ENCODE peak calls at places on chromosomes 2 and 18, in four cellular contexts. X, A, F and G are unnamed samples.
A peak's percentile ranks its signal among the peaks of the same experiment; 100 is the strongest.

GRCh38 chr2:112147382-112147781 is 9.2 kb downstream of the FBLN7 start:
- DNase-seq in X (no peak), A (no peak), F (no peak), G (peak; percentile 33)

GRCh38 chr2:55511508-55512124 is 7.9 kb upstream of the CFAP36 start:
- DNase-seq in X (peak; percentile 64), A (no peak), F (peak; percentile 46), G (peak; percentile 66)

GRCh38 chr18:58177886-58178470 is 134.0 kb downstream of the NEDD4L start:
- DNase-seq in X (no peak), A (no peak), F (no peak), G (no peak)

GRCh38 chr18:44229693-44230108 is 451.0 kb upstream of the SETBP1 start:
- DNase-seq in X (no peak), A (peak; percentile 11), F (peak; percentile 42), G (peak; percentile 88)

GRCh38 chr2:205510345-205510744 is 172.0 kb upstream of the NRP2 start:
- DNase-seq in X (peak; percentile 16), A (no peak), F (no peak), G (no peak)

GRCh38 chr2:25340340-25340886 is 1.3 kb downstream of the DNMT3A start:
- DNase-seq in X (peak; percentile 31), A (no peak), F (no peak), G (no peak)

GRCh38 chr2:191622374-191623320 is 55.3 kb upstream of the NABP1 start:
- DNase-seq in X (no peak), A (no peak), F (peak; percentile 47), G (no peak)

GRCh38 chr2:233867993-233868532 is at the start of gene MSL3B:
- DNase-seq in X (peak; percentile 81), A (no peak), F (peak; percentile 51), G (peak; percentile 67)

GRCh38 chr2:35410431-35411061 is 945.0 kb upstream of the CRIM1 start:
- DNase-seq in X (peak; percentile 75), A (peak; percentile 4), F (peak; percentile 12), G (peak; percentile 60)

GRCh38 chr18:13379062-13379800 is 160.7 kb downstream of the LDLRAD4 start:
- DNase-seq in X (no peak), A (no peak), F (no peak), G (no peak)

GRCh38 chr2:72968286-72968685 is 51.0 kb downstream of the EMX1 start:
- DNase-seq in X (no peak), A (no peak), F (no peak), G (no peak)

GRCh38 chr18:79001001-79001400 is 21.4 kb downstream of the SALL3 start:
- DNase-seq in X (no peak), A (no peak), F (no peak), G (no peak)

GRCh38 chr2:11738589-11739436 is 7.6 kb upstream of the LPIN1 start:
- DNase-seq in X (peak; percentile 79), A (peak; percentile 72), F (peak; percentile 37), G (peak; percentile 94)

GRCh38 chr2:195498176-195498575 is 158.8 kb upstream of the SLC39A10 start:
- DNase-seq in X (peak; percentile 60), A (no peak), F (peak; percentile 26), G (peak; percentile 54)

GRCh38 chr2:7437122-7437521 is 519.9 kb downstream of the RNF144A start:
- DNase-seq in X (no peak), A (no peak), F (no peak), G (no peak)

GRCh38 chr2:228700638-228701037 is 519.2 kb upstream of the SPHKAP start:
- DNase-seq in X (no peak), A (no peak), F (peak; percentile 57), G (peak; percentile 64)

GRCh38 chr2:71282493-71282892 is 49.1 kb upstream of the ZNF638 start:
- DNase-seq in X (no peak), A (no peak), F (peak; percentile 3), G (peak; percentile 6)

GRCh38 chr2:181189932-181190331 is 209.5 kb downstream of the UBE2E3 start:
- DNase-seq in X (no peak), A (no peak), F (no peak), G (peak; percentile 55)

GRCh38 chr2:111155610-111156009 is 34.9 kb downstream of the BCL2L11 start:
- DNase-seq in X (no peak), A (no peak), F (peak; percentile 85), G (no peak)

GRCh38 chr2:149490296-149490695 is 97.3 kb downstream of the MMADHC start:
- DNase-seq in X (no peak), A (peak; percentile 43), F (no peak), G (no peak)

GRCh38 chr2:148614024-148614331 is 30.6 kb upstream of the EPC2 start:
- DNase-seq in X (peak; percentile 69), A (no peak), F (peak; percentile 21), G (peak; percentile 42)

GRCh38 chr2:9819551-9819950 is 23.7 kb upstream of the TAF1B start:
- DNase-seq in X (no peak), A (no peak), F (no peak), G (no peak)

GRCh38 chr18:6052449-6052913 is 157.2 kb upstream of the TMEM200C start:
- DNase-seq in X (no peak), A (no peak), F (no peak), G (no peak)

GRCh38 chr2:209629622-209630021 is 142.0 kb upstream of the UNC80 start:
- DNase-seq in X (no peak), A (no peak), F (peak; percentile 31), G (peak; percentile 61)

GRCh38 chr2:165573534-165574461 is 104.3 kb downstream of the CSRNP3 start:
- DNase-seq in X (peak; percentile 92), A (no peak), F (peak; percentile 42), G (peak; percentile 36)

GRCh38 chr2:10283106-10284062 is 19.3 kb upstream of the HPCAL1 start:
- DNase-seq in X (peak; percentile 63), A (no peak), F (peak; percentile 85), G (peak; percentile 84)

GRCh38 chr2:118221952-118222594 is 133.8 kb downstream of the INSIG2 start:
- DNase-seq in X (peak; percentile 83), A (peak; percentile 57), F (peak; percentile 59), G (peak; percentile 78)

GRCh38 chr2:118750959-118751565 is 96.4 kb downstream of the EN1 start:
- DNase-seq in X (no peak), A (peak; percentile 84), F (peak; percentile 94), G (peak; percentile 40)

GRCh38 chr2:216006164-216006663 is 7.1 kb downstream of the MREG start:
- DNase-seq in X (peak; percentile 56), A (no peak), F (peak; percentile 98), G (peak; percentile 48)

GRCh38 chr2:165634855-165635254 is 159.2 kb downstream of the GALNT3 start:
- DNase-seq in X (peak; percentile 84), A (no peak), F (no peak), G (peak; percentile 73)

GRCh38 chr2:53941749-53942148 is 29.0 kb downstream of the PSME4 start:
- DNase-seq in X (no peak), A (no peak), F (no peak), G (no peak)

GRCh38 chr18:13680612-13681011 is 45.7 kb downstream of the FAM210A start:
- DNase-seq in X (peak; percentile 63), A (no peak), F (no peak), G (peak; percentile 12)

GRCh38 chr2:120551540-120551939 is 184.1 kb upstream of the GLI2 start:
- DNase-seq in X (no peak), A (no peak), F (no peak), G (peak; percentile 31)

GRCh38 chr2:160300203-160300602 is 100.1 kb upstream of the ITGB6 start:
- DNase-seq in X (no peak), A (no peak), F (no peak), G (no peak)

GRCh38 chr2:171080607-171081006 is 80.1 kb downstream of the TLK1 start:
- DNase-seq in X (no peak), A (no peak), F (no peak), G (no peak)

GRCh38 chr2:144230057-144230451 is 289.9 kb downstream of the ZEB2 start:
- DNase-seq in X (no peak), A (no peak), F (no peak), G (no peak)

GRCh38 chr2:107062599-107063196 is 176.7 kb upstream of the ST6GAL2 start:
- DNase-seq in X (peak; percentile 65), A (no peak), F (no peak), G (no peak)

GRCh38 chr2:218024336-218024735 is 21.5 kb upstream of the TNS1 start:
- DNase-seq in X (no peak), A (no peak), F (no peak), G (no peak)

GRCh38 chr2:114661926-114662670 is 219.7 kb downstream of the DPP10 start:
- DNase-seq in X (peak; percentile 38), A (no peak), F (no peak), G (no peak)

DNA sequence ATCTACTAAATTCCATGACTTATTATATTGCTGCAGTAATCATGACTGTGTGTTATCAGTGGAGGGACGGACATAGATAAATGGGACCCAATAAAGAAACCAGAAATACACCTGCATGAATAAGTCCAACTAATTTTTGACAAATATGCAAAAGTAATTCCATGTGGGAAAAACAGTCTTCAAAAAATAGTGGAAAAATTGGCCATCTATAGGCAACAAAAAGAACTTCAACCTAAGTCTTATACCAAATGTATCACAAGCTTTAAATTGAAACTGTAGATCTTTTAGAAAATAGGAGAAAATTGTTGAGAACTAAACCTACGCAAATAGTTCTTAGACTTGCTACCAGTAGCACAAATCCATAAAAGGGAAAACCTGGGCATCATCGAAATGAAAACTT is 376.2 kb downstream of the NCKAP5 start:
- DNase-seq in X (no peak), A (no peak), F (no peak), G (no peak)
- TF ChIP-seq CTCF in X (peak; percentile 5), A (no peak), F (no peak), G (peak; percentile 11)

GRCh38 chr18:10131036-10131774 is 217.4 kb downstream of the VAPA start:
- DNase-seq in X (peak; percentile 40), A (no peak), F (no peak), G (no peak)
- H3K4me3 ChIP-seq in X (peak overlapping the region; percentile 56), A (no peak overlapping the region), F (no peak overlapping the region), G (no peak overlapping the region)

GRCh38 chr2:142416996-142417395 is 286.2 kb upstream of the LRP1B start:
- DNase-seq in X (no peak), A (no peak), F (no peak), G (no peak)
- TF ChIP-seq CTCF in X (no peak), A (no peak), F (no peak), G (no peak)

GRCh38 chr18:27652480-27653121 is 467.5 kb upstream of the CHST9 start:
- DNase-seq in X (no peak), A (no peak), F (peak; percentile 42), G (peak; percentile 3)

GRCh38 chr18:27656905-27657304 is 471.8 kb upstream of the CHST9 start:
- DNase-seq in X (no peak), A (no peak), F (no peak), G (no peak)

GRCh38 chr18:27653247-27653646 is 468.1 kb upstream of the CHST9 start:
- DNase-seq in X (no peak), A (no peak), F (no peak), G (no peak)

GRCh38 chr18:27661320-27662049 is 476.4 kb upstream of the CHST9 start:
- DNase-seq in X (peak; percentile 90), A (no peak), F (no peak), G (no peak)

DNA sequence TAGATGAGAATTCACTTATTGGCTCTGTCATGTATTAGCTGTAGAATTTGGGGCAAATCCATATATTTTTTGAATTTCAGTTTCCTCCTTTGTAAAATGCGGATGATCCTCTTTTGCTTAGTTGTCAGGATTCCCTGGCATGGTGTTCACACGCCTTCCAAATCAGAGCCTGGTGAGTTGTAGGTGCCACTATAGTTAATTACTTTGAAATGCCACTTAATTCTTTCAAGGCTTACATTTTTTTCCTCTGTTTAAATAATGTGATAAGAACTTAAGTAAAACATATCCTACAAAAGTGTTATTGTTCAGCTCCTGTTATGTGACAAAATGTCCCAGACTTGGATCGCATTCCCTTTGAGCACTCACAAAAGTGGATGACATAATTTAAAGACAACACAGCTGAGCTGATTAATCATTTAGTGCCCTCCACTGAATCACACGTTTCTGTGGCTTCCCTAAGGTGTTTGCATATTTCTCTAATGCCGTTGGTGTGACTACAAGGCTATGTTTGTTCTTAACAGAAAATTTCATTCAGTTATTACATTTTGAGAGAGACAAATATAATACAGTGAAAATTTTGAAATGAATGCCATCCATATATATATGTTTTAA is 471.2 kb upstream of the CHST9 start:
- DNase-seq in X (no peak), A (no peak), F (peak; percentile 75), G (peak; percentile 44)
- H3K4me3 ChIP-seq in X (no peak overlapping the region), A (no peak overlapping the region), F (no peak overlapping the region), G (no peak overlapping the region)